ENCODE peak calls at places on chromosomes 5 and 9, in six cellular contexts. X is stimulated activated CD4-positive, alpha-beta T cell treated with anti-CD3 and anti-CD28 coated beads, Interleukin-12 subunit alpha, Interleukin-12 subunit beta, amount 100 ng/mL, for 48 hours; E is COLO829; C is BJ; N is LoVo; T is right lobe of liver. R is an unnamed sample.

GRCh38 chr5:10564838-10565784 is 1.2 kb downstream of the ANKRD33B start:
- DNase-seq in C (no peak), E (no peak), N (no peak), X (no peak), T (peak), R (peak)

GRCh38 chr9:135275163-135275925 is 187.9 kb downstream of the OLFM1 start:
- DNase-seq in X (no peak), T (no peak), C (no peak), E (no peak), N (no peak), R (no peak)

GRCh38 chr5:174231961-174232487 is 186.5 kb downstream of the NSG2 start:
- DNase-seq in C (no peak), N (no peak), T (no peak), X (no peak), E (no peak), R (no peak)

GRCh38 chr9:82791685-82792084 is 271.3 kb downstream of the RASEF start:
- DNase-seq in T (no peak), N (no peak), X (no peak), C (no peak), E (no peak), R (no peak)

GRCh38 chr5:6405591-6405990 is 27.2 kb upstream of the MED10 start:
- DNase-seq in C (no peak), T (no peak), E (no peak), X (no peak), N (no peak), R (no peak)

GRCh38 chr5:68243681-68244080 is 28.1 kb downstream of the PIK3R1 start:
- DNase-seq in N (no peak), T (no peak), C (no peak), X (no peak), E (no peak), R (no peak)

GRCh38 chr9:136028760-136029470 is 66.2 kb downstream of the NACC2 start:
- DNase-seq in X (no peak), E (no peak), T (peak), C (no peak), N (no peak), R (no peak)

GRCh38 chr5:173451031-173451430 is 122.8 kb upstream of the STC2 start:
- DNase-seq in X (no peak), C (no peak), E (peak), T (no peak), N (peak), R (no peak)

GRCh38 chr9:109907400-109907799 is 127.4 kb downstream of the PALM2AKAP2 start:
- DNase-seq in E (no peak), N (no peak), X (no peak), T (no peak), C (no peak), R (peak)

GRCh38 chr9:92004045-92004392 is 54.0 kb upstream of the ROR2 start:
- DNase-seq in N (no peak), T (no peak), E (no peak), X (no peak), C (no peak), R (no peak)

GRCh38 chr9:134358026-134358967 is 32.0 kb downstream of the RXRA start:
- DNase-seq in C (no peak), X (no peak), T (no peak), N (no peak), E (no peak), R (no peak)

GRCh38 chr9:137013571-137013940 is 14.5 kb downstream of the ABCA2 start:
- DNase-seq in E (no peak), X (no peak), C (no peak), N (no peak), T (no peak), R (no peak)

GRCh38 chr5:88470746-88471145 is 202.1 kb upstream of the TMEM161B start:
- DNase-seq in N (no peak), C (no peak), X (no peak), E (no peak), T (no peak), R (no peak)

GRCh38 chr5:126525630-126526245 is 69.3 kb downstream of the ALDH7A1 start:
- DNase-seq in C (no peak), N (peak), T (peak), X (no peak), E (no peak), R (no peak)

GRCh38 chr5:30117134-30117533 is 1076.4 kb upstream of the CDH6 start:
- DNase-seq in X (no peak), N (no peak), T (no peak), C (no peak), E (no peak), R (no peak)

GRCh38 chr5:92337772-92338234 is 954.7 kb upstream of the ARRDC3 start:
- DNase-seq in E (no peak), T (no peak), N (no peak), X (no peak), C (peak), R (no peak)

GRCh38 chr9:19782005-19782404 is 6.8 kb downstream of the SLC24A2 start:
- DNase-seq in T (no peak), E (peak), X (no peak), N (no peak), C (no peak), R (no peak)

GRCh38 chr5:127076730-127077129 is 3.4 kb upstream of the C5orf63 start:
- DNase-seq in C (no peak), T (no peak), N (peak), E (no peak), X (no peak), R (no peak)

GRCh38 chr5:60287174-60287771 is 393.7 kb upstream of the PDE4D start:
- DNase-seq in T (no peak), C (no peak), X (peak), N (peak), E (peak), R (peak)

GRCh38 chr9:38687389-38687842 is 32.5 kb downstream of the FAM240B start:
- DNase-seq in N (peak), T (peak), E (no peak), X (peak), C (no peak), R (no peak)

GRCh38 chr9:79896390-79896789 is 324.6 kb downstream of the TLE4 start:
- DNase-seq in N (no peak), X (no peak), T (no peak), C (peak), E (peak), R (no peak)

GRCh38 chr9:137673871-137674270 is 55.1 kb downstream of the EHMT1 start:
- DNase-seq in E (no peak), C (no peak), T (no peak), X (no peak), N (no peak), R (no peak)

GRCh38 chr9:100554935-100555401 is 22.9 kb upstream of the CAVIN4 start:
- DNase-seq in C (no peak), N (no peak), T (no peak), X (no peak), E (no peak), R (no peak)

GRCh38 chr5:55036477-55036876 is 12.4 kb downstream of the GZMK start:
- DNase-seq in C (peak), E (no peak), X (no peak), T (no peak), N (no peak), R (no peak)

GRCh38 chr5:89601880-89602279 is 718.9 kb upstream of the MEF2C start:
- DNase-seq in X (no peak), C (no peak), N (no peak), T (no peak), E (no peak), R (no peak)

GRCh38 chr9:124415852-124416484 is 726 bp upstream of the PSMB7 start:
- DNase-seq in X (no peak), C (no peak), T (no peak), E (no peak), N (no peak), R (no peak)

R was measured in stimulated activated naive B cell treated with anti-CD40 and anti-IgM and Interleukin-4, amounts not matched to agents 10 μg/mL and 1 μg/mL and 100 μg/mL, for 72 hours.